ENCODE peak calls at places on chromosomes 6 and 20, in seven cellular contexts. B is gastrocnemius medialis, I is suprapubic skin, R is spleen, N is tibial nerve, A is NB4, K is esophagus squamous epithelium. Y is an unnamed sample.

GRCh38 chr6:73282876-73283275 is 19.9 kb upstream of the KHDC1 start:
- DNase-seq in K (no peak), N (no peak), R (no peak), B (no peak), A (no peak), I (no peak), Y (no peak)

GRCh38 chr6:137661601-137662000 is 167.4 kb upstream of the OLIG3 start:
- DNase-seq in N (peak), A (peak), R (no peak), B (no peak), I (no peak), K (no peak), Y (no peak)

GRCh38 chr6:16481680-16482079 is 243.3 kb downstream of the GMPR start:
- DNase-seq in K (no peak), R (no peak), B (no peak), A (no peak), I (no peak), N (no peak), Y (no peak)

GRCh38 chr6:113219783-113220182 is 637.4 kb upstream of the MARCKS start:
- DNase-seq in I (no peak), A (peak), K (no peak), R (no peak), N (no peak), B (no peak), Y (no peak)

GRCh38 chr20:25090492-25091429 is 8.8 kb upstream of the VSX1 start:
- DNase-seq in B (no peak), K (no peak), I (no peak), N (no peak), R (peak), A (no peak), Y (no peak)

GRCh38 chr20:14481863-14482262 is 144.5 kb upstream of the FLRT3 start:
- DNase-seq in R (no peak), B (no peak), A (no peak), I (no peak), K (no peak), N (no peak), Y (no peak)

GRCh38 chr6:152356659-152357058 is 280.5 kb downstream of the SYNE1 start:
- DNase-seq in B (no peak), K (no peak), R (no peak), N (no peak), A (peak), I (no peak), Y (no peak)

GRCh38 chr6:45423111-45423900 is 45.6 kb upstream of the SUPT3H start:
- DNase-seq in N (peak), B (no peak), I (peak), A (peak), R (peak), K (no peak), Y (peak)

GRCh38 chr20:32780749-32781402 is 18.7 kb downstream of the DNMT3B start:
- DNase-seq in N (no peak), B (no peak), I (no peak), A (no peak), K (no peak), R (no peak), Y (no peak)

GRCh38 chr20:32336918-32337347 is 21.2 kb upstream of the ASXL1 start:
- DNase-seq in I (no peak), K (no peak), N (no peak), B (no peak), A (peak), R (no peak), Y (no peak)

GRCh38 chr20:24790746-24791283 is 158.3 kb upstream of the CST7 start:
- DNase-seq in A (no peak), I (no peak), R (peak), N (no peak), B (no peak), K (no peak), Y (no peak)

GRCh38 chr6:107822154-107823046 is 1.7 kb downstream of the SCML4 start:
- DNase-seq in B (no peak), A (peak), R (no peak), K (no peak), N (no peak), I (no peak), Y (no peak)

GRCh38 chr6:97885230-97885772 is 602.3 kb upstream of the MMS22L start:
- DNase-seq in A (no peak), K (no peak), B (no peak), I (no peak), N (no peak), R (no peak), Y (no peak)

GRCh38 chr6:1321715-1322114 is 9.8 kb downstream of the FOXQ1 start:
- DNase-seq in R (no peak), K (no peak), I (no peak), A (peak), B (no peak), N (no peak), Y (no peak)

GRCh38 chr6:162541019-162541601 is 186.5 kb downstream of the PRKN start:
- DNase-seq in K (no peak), N (no peak), B (no peak), A (no peak), I (no peak), R (no peak), Y (no peak)

GRCh38 chr6:122749451-122750050 is 30.0 kb upstream of the FABP7 start:
- DNase-seq in N (no peak), I (no peak), K (no peak), A (no peak), R (no peak), B (no peak), Y (no peak)

GRCh38 chr6:2853766-2854393 is 12.2 kb upstream of the SERPINB1 start:
- DNase-seq in I (peak), A (peak), N (no peak), R (no peak), K (no peak), B (no peak), Y (no peak)

GRCh38 chr6:128390168-128390567 is 130.2 kb downstream of the PTPRK start:
- DNase-seq in N (no peak), K (no peak), R (no peak), A (no peak), I (no peak), B (no peak), Y (no peak)

GRCh38 chr6:12420626-12421025 is 130.5 kb downstream of the EDN1 start:
- DNase-seq in B (no peak), R (no peak), N (no peak), K (no peak), A (no peak), I (no peak), Y (no peak)

GRCh38 chr6:116374586-116374985 is 3.8 kb downstream of the DSE start:
- DNase-seq in R (no peak), I (no peak), A (no peak), B (no peak), N (no peak), K (no peak), Y (no peak)

GRCh38 chr20:45416917-45417316 is 976 bp downstream of the PIGT start:
- DNase-seq in B (no peak), N (no peak), A (peak), R (no peak), I (peak), K (no peak), Y (no peak)

GRCh38 chr6:42877695-42878094 is 1.7 kb upstream of the RPL7L1 start:
- DNase-seq in R (no peak), B (no peak), N (no peak), I (no peak), K (no peak), A (no peak), Y (no peak)

DNA sequence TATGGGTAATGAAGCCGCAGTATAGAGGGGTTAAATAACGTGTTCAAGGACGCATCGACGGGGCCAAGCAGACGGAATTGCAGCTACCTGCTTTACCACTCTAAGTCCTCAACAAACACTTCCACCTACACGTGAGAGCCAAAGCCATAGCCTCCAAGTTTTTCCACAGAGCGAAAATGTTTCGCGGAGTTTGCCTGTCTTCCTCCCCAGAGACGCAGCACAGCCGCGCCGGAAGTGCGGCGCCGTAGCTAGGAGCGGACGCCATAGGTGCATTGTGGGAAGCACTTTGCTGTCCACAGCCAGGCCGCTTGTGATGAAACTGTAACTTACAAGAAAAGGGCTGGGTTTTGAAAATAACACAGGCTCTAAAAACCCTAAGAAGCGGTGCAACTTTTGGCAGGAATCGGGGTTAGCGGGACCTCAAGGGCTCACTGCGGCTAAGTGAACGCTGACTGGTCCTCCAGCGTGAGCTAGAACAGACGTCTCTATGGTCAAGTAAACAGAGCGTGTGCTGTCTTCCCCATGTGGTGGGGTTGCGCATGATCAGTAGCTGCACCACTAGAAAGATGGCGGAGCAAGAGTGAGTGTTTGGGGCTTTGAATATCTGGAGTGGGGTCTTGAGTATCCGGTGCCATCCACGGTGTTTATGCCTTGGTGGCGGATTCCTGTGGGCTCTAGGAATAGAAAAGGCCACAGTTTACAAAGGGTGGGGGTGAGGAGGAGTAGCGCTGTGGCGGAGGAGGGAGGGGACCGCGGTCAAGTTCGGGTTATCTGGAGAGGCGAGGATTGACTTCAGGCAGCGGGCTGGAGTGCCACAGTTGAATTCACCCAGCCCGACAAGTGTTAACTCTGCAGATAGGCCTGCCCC is at the start of gene RPL7L1:
- DNase-seq in K (peak), I (peak), A (peak), R (peak), N (peak), B (peak), Y (peak)
- TF ChIP-seq POLR2A in K (no peak), I (peak), A (peak), R (no peak), N (peak), B (peak), Y (no peak)

GRCh38 chr6:26375270-26375669 is 7.6 kb upstream of the BTN2A2 start:
- DNase-seq in N (no peak), I (no peak), A (no peak), B (no peak), K (no peak), R (no peak), Y (no peak)

GRCh38 chr6:26380256-26380655 is 2.7 kb upstream of the BTN2A2 start:
- DNase-seq in B (no peak), K (no peak), A (no peak), I (no peak), R (no peak), N (no peak), Y (no peak)

GRCh38 chr6:26383624-26384417 is 913 bp downstream of the BTN2A2 start:
- DNase-seq in N (no peak), A (peak), I (no peak), R (no peak), K (no peak), B (no peak), Y (peak)

GRCh38 chr6:26379236-26380139 is 3.4 kb upstream of the BTN2A2 start:
- DNase-seq in A (no peak), I (no peak), N (no peak), B (no peak), R (no peak), K (no peak), Y (no peak)
- TF ChIP-seq CTCF in A (no peak), I (no peak), N (no peak), B (no peak), R (no peak), K (no peak), Y (no peak)

GRCh38 chr20:531608-532007 is 12.0 kb downstream of the CSNK2A1 start:
- DNase-seq in N (no peak), R (no peak), B (no peak), A (no peak), K (no peak), I (no peak), Y (no peak)
- H3K4me3 ChIP-seq in N (no peak), R (no peak), B (no peak), A (no peak), K (no peak), I (no peak), Y (no peak)

GRCh38 chr20:35454881-35455609 is at the start of gene CEP250:
- DNase-seq in R (peak), I (peak), N (peak), B (peak), A (peak), K (peak), Y (peak)
- TF ChIP-seq POLR2A in R (no peak), I (no peak), N (no peak), B (peak), A (peak), K (no peak), Y (no peak)

GRCh38 chr6:129434091-129434490 is 275.9 kb downstream of the ARHGAP18 start:
- DNase-seq in B (no peak), N (no peak), K (no peak), I (no peak), R (no peak), A (no peak), Y (no peak)

GRCh38 chr6:129429953-129430352 is 280.0 kb downstream of the ARHGAP18 start:
- DNase-seq in I (no peak), R (no peak), A (no peak), N (no peak), B (no peak), K (no peak), Y (no peak)

DNA sequence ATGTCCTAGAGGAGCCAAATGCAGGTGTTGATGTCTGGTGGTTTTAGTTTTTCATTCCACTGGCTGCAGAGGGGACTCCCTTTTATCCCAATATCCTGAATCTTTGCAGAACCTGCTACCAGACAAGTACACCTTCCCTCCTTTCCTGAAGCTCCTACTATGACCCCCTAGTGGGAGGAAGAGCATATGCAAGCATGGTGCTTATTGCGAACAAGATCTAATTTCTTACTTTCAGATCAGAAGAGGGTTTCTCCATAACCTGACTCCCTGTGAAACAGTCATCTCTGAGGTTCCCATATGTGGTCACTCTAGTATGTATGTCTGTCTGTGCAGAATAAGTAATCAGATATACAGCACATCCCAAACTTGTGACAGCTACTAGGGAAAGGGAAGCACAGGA is 277.2 kb downstream of the ARHGAP18 start:
- DNase-seq in A (no peak), N (no peak), I (no peak), R (no peak), B (no peak), K (no peak), Y (no peak)
- TF ChIP-seq CTCF in A (peak), N (no peak), I (no peak), R (no peak), B (no peak), K (no peak), Y (no peak)

GRCh38 chr6:29011276-29011734 is 6.2 kb upstream of the ZNF311 start:
- DNase-seq in N (no peak), A (peak), I (no peak), B (no peak), K (no peak), R (no peak), Y (peak)
- H3K4me3 ChIP-seq in N (peak), A (peak), I (peak), B (peak), K (peak), R (peak), Y (peak)

DNA sequence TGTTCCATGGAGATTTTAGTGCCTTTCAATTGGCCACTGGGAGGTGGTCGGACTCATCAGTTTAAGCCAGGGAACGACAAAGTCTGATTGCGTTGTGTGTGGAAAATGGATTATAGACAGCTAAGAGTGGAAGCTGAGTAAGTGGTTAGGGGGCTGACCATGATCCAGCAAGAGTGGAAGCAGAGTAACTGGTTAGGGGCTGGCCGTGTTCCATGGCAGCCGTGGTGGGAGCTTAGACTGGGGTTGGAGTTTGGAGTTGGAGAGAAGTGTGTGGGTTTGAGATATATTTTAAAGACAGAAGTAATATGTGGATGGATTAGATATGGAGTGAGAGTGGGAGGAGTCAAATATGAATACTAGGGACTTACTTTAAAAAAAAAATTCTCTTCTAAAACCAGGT is 41.7 kb downstream of the LRRN4 start:
- DNase-seq in N (no peak), A (no peak), I (no peak), B (no peak), R (no peak), K (no peak), Y (no peak)
- TF ChIP-seq POLR2A in N (no peak), A (no peak), I (no peak), B (no peak), R (no peak), K (no peak), Y (no peak)

DNA sequence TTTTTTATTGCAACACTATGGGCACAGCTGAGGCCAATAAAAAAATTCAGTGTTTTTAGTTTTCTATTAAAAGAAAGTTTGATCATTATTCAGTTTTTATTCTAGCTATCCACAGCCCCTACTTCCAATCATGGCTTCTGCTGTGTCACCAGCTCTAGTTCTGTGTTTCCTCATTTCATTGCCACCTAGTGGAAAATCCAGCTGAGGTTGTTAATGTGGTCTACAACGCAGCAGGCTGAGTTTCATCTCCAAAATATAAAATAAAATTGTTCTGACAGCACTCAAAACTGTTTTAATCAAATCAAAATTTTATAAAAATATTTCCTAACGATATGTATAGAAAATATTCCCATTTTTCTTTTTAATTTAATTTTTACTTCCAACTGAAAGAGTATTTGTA is 13.6 kb downstream of the COL9A1 start:
- DNase-seq in I (no peak), N (no peak), B (no peak), A (peak), R (no peak), K (no peak), Y (no peak)
- TF ChIP-seq CTCF in I (no peak), N (no peak), B (no peak), A (no peak), R (no peak), K (no peak), Y (no peak)

GRCh38 chr6:165988306-165988756 is 179.3 kb downstream of the TBXT start:
- DNase-seq in N (no peak), R (no peak), K (no peak), B (no peak), A (no peak), I (no peak), Y (no peak)
- H3K4me3 ChIP-seq in N (peak), R (peak), K (peak), B (peak), A (no peak), I (peak), Y (no peak)

GRCh38 chr20:63009044-63009961 is 2.5 kb upstream of the BHLHE23 start:
- DNase-seq in A (peak), R (peak), I (peak), K (no peak), N (peak), B (peak), Y (peak)
- TF ChIP-seq POLR2A in A (no peak), R (no peak), I (no peak), K (no peak), N (no peak), B (no peak), Y (no peak)

Y was measured in lower leg skin.